ENCODE peak calls at places on chromosomes 2 and 18, in six cellular contexts. One of them, this sample, is unnamed.

GRCh38 chr2:126635281-126635680 is 20.7 kb upstream of the GYPC start:
- DNase-seq in kidney tubule cell: no peak
- DNase-seq in SJSA1: peak
- DNase-seq in C1 segment of cervical spinal cord: no peak
- DNase-seq in iPS-NIHi11: no peak
- DNase-seq in LoVo: peak
- DNase-seq in this sample: no peak

GRCh38 chr18:13461488-13461887 is 242.9 kb downstream of the LDLRAD4 start:
- DNase-seq in kidney tubule cell: no peak
- DNase-seq in LoVo: no peak
- DNase-seq in C1 segment of cervical spinal cord: no peak
- DNase-seq in iPS-NIHi11: no peak
- DNase-seq in SJSA1: no peak
- DNase-seq in this sample: no peak

GRCh38 chr2:95069465-95069864 is 44.0 kb downstream of the MAL start:
- DNase-seq in LoVo: no peak
- DNase-seq in iPS-NIHi11: no peak
- DNase-seq in C1 segment of cervical spinal cord: no peak
- DNase-seq in SJSA1: no peak
- DNase-seq in kidney tubule cell: no peak
- DNase-seq in this sample: no peak

GRCh38 chr2:196077821-196078220 is 9.2 kb upstream of the DNAH7 start:
- DNase-seq in kidney tubule cell: no peak
- DNase-seq in LoVo: no peak
- DNase-seq in SJSA1: no peak
- DNase-seq in iPS-NIHi11: no peak
- DNase-seq in C1 segment of cervical spinal cord: no peak
- DNase-seq in this sample: no peak

GRCh38 chr2:159612255-159612901 is 4.0 kb downstream of the BAZ2B start:
- DNase-seq in C1 segment of cervical spinal cord: no peak
- DNase-seq in SJSA1: no peak
- DNase-seq in kidney tubule cell: peak
- DNase-seq in LoVo: no peak
- DNase-seq in iPS-NIHi11: no peak
- DNase-seq in this sample: no peak

GRCh38 chr18:26482567-26482966 is 65.8 kb downstream of the KCTD1 start:
- DNase-seq in LoVo: peak
- DNase-seq in SJSA1: no peak
- DNase-seq in C1 segment of cervical spinal cord: no peak
- DNase-seq in iPS-NIHi11: peak
- DNase-seq in kidney tubule cell: peak
- DNase-seq in this sample: peak

GRCh38 chr2:4895376-4895775 is 796.8 kb upstream of the SOX11 start:
- DNase-seq in iPS-NIHi11: no peak
- DNase-seq in SJSA1: no peak
- DNase-seq in C1 segment of cervical spinal cord: no peak
- DNase-seq in LoVo: no peak
- DNase-seq in kidney tubule cell: no peak
- DNase-seq in this sample: no peak

GRCh38 chr2:153890572-153890971 is 18.9 kb downstream of the GALNT13 start:
- DNase-seq in LoVo: no peak
- DNase-seq in kidney tubule cell: no peak
- DNase-seq in C1 segment of cervical spinal cord: no peak
- DNase-seq in SJSA1: no peak
- DNase-seq in iPS-NIHi11: peak
- DNase-seq in this sample: no peak

GRCh38 chr2:208359632-208359986 is 47.0 kb upstream of the PTH2R start:
- DNase-seq in LoVo: no peak
- DNase-seq in C1 segment of cervical spinal cord: no peak
- DNase-seq in iPS-NIHi11: peak
- DNase-seq in kidney tubule cell: no peak
- DNase-seq in SJSA1: no peak
- DNase-seq in this sample: no peak

GRCh38 chr2:21220930-21221329 is 97.2 kb downstream of the TDRD15 start:
- DNase-seq in iPS-NIHi11: no peak
- DNase-seq in SJSA1: no peak
- DNase-seq in LoVo: no peak
- DNase-seq in C1 segment of cervical spinal cord: no peak
- DNase-seq in kidney tubule cell: peak
- DNase-seq in this sample: peak

GRCh38 chr2:146874260-146874658 is 970.6 kb upstream of the ACVR2A start:
- DNase-seq in C1 segment of cervical spinal cord: no peak
- DNase-seq in iPS-NIHi11: peak
- DNase-seq in kidney tubule cell: peak
- DNase-seq in SJSA1: peak
- DNase-seq in LoVo: peak
- DNase-seq in this sample: peak

GRCh38 chr2:46489430-46489829 is 10.1 kb downstream of the TMEM247 start:
- DNase-seq in kidney tubule cell: no peak
- DNase-seq in iPS-NIHi11: no peak
- DNase-seq in C1 segment of cervical spinal cord: no peak
- DNase-seq in LoVo: no peak
- DNase-seq in SJSA1: peak
- DNase-seq in this sample: no peak

GRCh38 chr18:3345885-3346284 is 84.0 kb downstream of the MYL12B start:
- DNase-seq in iPS-NIHi11: no peak
- DNase-seq in kidney tubule cell: no peak
- DNase-seq in LoVo: no peak
- DNase-seq in SJSA1: no peak
- DNase-seq in C1 segment of cervical spinal cord: no peak
- DNase-seq in this sample: no peak

This sample was measured in NCI-H226.